ENCODE peak calls at places on chromosomes 3 and 15, in nine cellular contexts. V, B, N, K, Z, M, U, J and T are unnamed samples.

GRCh38 chr3:39432342-39432741 is 25.8 kb downstream of the RPSA start:
- DNase-seq in J (no peak), N (no peak), U (no peak), V (no peak), B (no peak), M (no peak), K (no peak), Z (no peak), T (no peak)

GRCh38 chr15:84611631-84612030 is 10.8 kb downstream of the ZSCAN2 start:
- DNase-seq in N (no peak), B (no peak), V (no peak), U (no peak), J (no peak), M (no peak), K (no peak), Z (no peak), T (no peak)

GRCh38 chr3:194767430-194768207 is 81.9 kb downstream of the FAM43A start:
- DNase-seq in Z (no peak), K (no peak), N (no peak), B (no peak), M (no peak), U (no peak), J (no peak), V (no peak), T (no peak)

GRCh38 chr15:70669966-70670658 is 93.2 kb downstream of the UACA start:
- DNase-seq in M (no peak), K (no peak), J (no peak), Z (peak; percentile 58), V (no peak), U (no peak), B (peak; percentile 12), N (no peak), T (peak; percentile 28)

GRCh38 chr3:10550705-10551104 is 45.3 kb upstream of the ATP2B2 start:
- DNase-seq in K (no peak), U (no peak), V (peak; percentile 36), M (no peak), N (no peak), J (no peak), B (no peak), Z (no peak), T (no peak)

GRCh38 chr3:124887177-124887995 is at the start of gene ITGB5:
- DNase-seq in V (peak; percentile 87), J (peak; percentile 54), N (peak; percentile 86), U (peak; percentile 79), Z (peak; percentile 83), M (peak; percentile 68), K (no peak), B (peak; percentile 61), T (peak; percentile 84)

GRCh38 chr15:90376789-90377188 is 11.3 kb upstream of the IQGAP1 start:
- DNase-seq in M (no peak), B (no peak), J (no peak), U (no peak), N (no peak), K (peak; percentile 49), V (no peak), Z (peak; percentile 42), T (no peak)

GRCh38 chr3:174480767-174481166 is 378.4 kb upstream of the NAALADL2 start:
- DNase-seq in B (no peak), V (no peak), U (no peak), K (no peak), N (no peak), Z (no peak), J (no peak), M (no peak), T (no peak)

GRCh38 chr3:158330820-158331219 is 220.9 kb downstream of the RSRC1 start:
- DNase-seq in B (no peak), U (no peak), J (no peak), K (no peak), V (no peak), M (no peak), Z (no peak), N (no peak), T (no peak)

GRCh38 chr3:20254268-20255117 is 68.5 kb upstream of the SGO1 start:
- DNase-seq in U (no peak), V (no peak), N (no peak), Z (no peak), B (no peak), K (no peak), M (no peak), J (no peak), T (no peak)

GRCh38 chr3:621714-622113 is 425.2 kb downstream of the CHL1 start:
- DNase-seq in Z (no peak), K (no peak), M (no peak), V (no peak), B (no peak), U (no peak), J (no peak), N (no peak), T (no peak)

GRCh38 chr3:187242435-187242834 is 45.1 kb downstream of the RTP1 start:
- DNase-seq in U (no peak), V (no peak), M (no peak), Z (no peak), B (no peak), K (no peak), N (no peak), J (no peak), T (no peak)

GRCh38 chr3:29255854-29256696 is 24.8 kb upstream of the RBMS3 start:
- DNase-seq in K (no peak), U (no peak), M (no peak), V (no peak), B (no peak), J (no peak), N (no peak), Z (no peak), T (no peak)

GRCh38 chr15:68650901-68651709 is 72.3 kb downstream of the CORO2B start:
- DNase-seq in K (peak; percentile 22), Z (peak; percentile 72), B (peak; percentile 18), M (no peak), U (no peak), J (peak; percentile 31), V (peak; percentile 65), N (peak; percentile 66), T (no peak)

DNA sequence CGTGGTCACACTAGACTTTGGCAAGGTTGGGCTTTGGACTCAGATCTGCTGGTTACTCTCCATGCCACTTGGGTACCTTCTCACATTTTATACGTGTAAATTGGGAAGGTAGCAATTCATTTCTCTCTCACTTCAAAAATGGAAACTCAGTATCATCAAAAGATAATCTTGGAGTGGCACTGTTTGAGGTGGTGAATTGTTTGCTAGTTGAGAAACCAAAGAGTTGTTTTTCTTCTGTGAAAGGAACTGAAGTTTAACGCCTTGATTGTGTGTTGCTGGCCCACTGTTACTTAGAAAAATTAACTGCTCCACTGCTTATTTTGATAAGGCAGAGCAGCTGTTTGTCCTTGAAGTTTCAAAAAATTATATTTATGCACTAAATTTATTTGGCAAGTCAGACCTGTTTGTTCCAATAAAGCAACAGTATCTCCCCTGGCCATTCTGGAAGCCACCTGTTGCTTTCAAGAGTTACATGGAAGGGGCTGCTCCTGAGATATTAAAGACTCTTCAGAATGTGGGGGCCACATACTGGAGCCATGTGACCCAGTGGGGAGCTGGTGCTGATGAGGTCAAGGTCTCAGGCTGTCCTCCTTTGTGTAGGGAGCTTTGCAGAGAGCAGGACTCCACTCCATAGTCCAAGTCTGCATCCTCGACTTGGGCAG is 16.2 kb downstream of the PLCL2 start:
- DNase-seq in N (no peak), U (no peak), M (no peak), B (no peak), J (no peak), V (no peak), Z (no peak), K (no peak), T (no peak)
- H3K4me1 ChIP-seq in N (peaks cover 4% of the 10 kb centered on the region), U (peaks cover 26% of the 10 kb centered on the region), M (peaks cover 46% of the 10 kb centered on the region), B (no peaks in the 10 kb centered on the region), J (peaks cover 38% of the 10 kb centered on the region), V (peaks cover 17% of the 10 kb centered on the region), Z (peaks cover 25% of the 10 kb centered on the region), K (no peaks in the 10 kb centered on the region), T (no peaks in the 10 kb centered on the region)

GRCh38 chr3:141854559-141854958 is 21.9 kb upstream of the ATP1B3 start:
- DNase-seq in M (no peak), J (no peak), Z (no peak), K (no peak), V (no peak), U (no peak), N (no peak), B (no peak), T (no peak)
- TF ChIP-seq CTCF in M (no peak), J (no peak), Z (no peak), K (no peak), V (no peak), U (no peak), N (no peak), B (no peak), T (no peak)

GRCh38 chr3:33892655-33893054 is 94.2 kb downstream of the PDCD6IP start:
- DNase-seq in V (no peak), J (no peak), B (no peak), U (no peak), K (no peak), N (no peak), Z (no peak), M (no peak), T (no peak)
- H3K27ac ChIP-seq in V (no peak overlapping the region), J (no peak overlapping the region), B (no peak overlapping the region), U (no peak overlapping the region), K (no peak overlapping the region), N (no peak overlapping the region), Z (no peak overlapping the region), M (no peak overlapping the region), T (no peak overlapping the region)

GRCh38 chr3:46094506-46094905 is 67.2 kb upstream of the XCR1 start:
- DNase-seq in U (no peak), N (no peak), V (no peak), B (no peak), Z (no peak), M (no peak), K (no peak), J (no peak), T (no peak)

GRCh38 chr3:46091971-46092703 is 64.9 kb upstream of the XCR1 start:
- DNase-seq in M (no peak), N (no peak), K (no peak), Z (no peak), J (no peak), U (no peak), B (no peak), V (no peak), T (no peak)

GRCh38 chr3:46095307-46095706 is 68.0 kb upstream of the XCR1 start:
- DNase-seq in U (no peak), V (no peak), N (no peak), Z (no peak), K (peak; percentile 50), J (no peak), B (no peak), M (no peak), T (no peak)

GRCh38 chr3:46092704-46093085 is 65.4 kb upstream of the XCR1 start:
- DNase-seq in K (peak; percentile 47), N (no peak), V (no peak), Z (no peak), U (no peak), M (no peak), B (no peak), J (no peak), T (no peak)

DNA sequence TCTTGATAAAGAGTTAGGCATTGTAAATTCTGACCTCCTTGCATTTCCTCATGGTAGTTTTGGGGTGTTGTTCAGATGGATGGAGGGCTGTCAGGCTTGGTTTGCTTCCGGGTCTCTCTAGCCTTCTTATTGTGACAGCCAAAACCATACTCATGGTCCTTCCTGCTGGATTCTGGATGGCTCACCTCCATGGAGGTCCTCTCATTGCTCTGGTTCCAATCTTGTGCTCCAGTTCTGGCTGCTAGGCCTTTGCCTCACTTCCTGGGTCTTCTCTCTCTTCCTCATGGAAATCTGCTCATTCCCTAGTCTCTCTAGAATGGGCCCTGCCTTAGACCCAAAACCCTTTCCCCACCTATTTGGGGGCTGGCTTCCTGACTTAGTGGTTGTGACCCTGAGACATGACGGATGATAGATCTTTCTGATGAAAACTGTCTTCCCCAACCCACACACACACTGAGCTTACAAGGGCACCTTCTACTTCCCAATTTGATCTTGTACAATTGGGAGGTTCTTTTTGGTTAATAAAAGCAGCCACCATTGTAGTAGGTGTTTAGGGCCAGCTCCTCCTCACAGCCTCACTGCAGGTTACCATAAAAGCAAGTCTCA is 66.1 kb upstream of the XCR1 start:
- DNase-seq in N (no peak), B (no peak), M (no peak), Z (no peak), K (no peak), U (no peak), V (no peak), J (no peak), T (no peak)
- H3K4me1 ChIP-seq in N (peaks cover 42% of the 10 kb centered on the region), B (peaks cover 14% of the 10 kb centered on the region), M (no peaks in the 10 kb centered on the region), Z (no peaks in the 10 kb centered on the region), K (peaks cover 18% of the 10 kb centered on the region), U (no peaks in the 10 kb centered on the region), V (peaks cover 17% of the 10 kb centered on the region), J (peaks cover 40% of the 10 kb centered on the region), T (no peaks in the 10 kb centered on the region)